ENCODE peak calls at places on chromosomes 16 and 17, in five cellular contexts. K is GM06990; W is CD8-positive, alpha-beta T cell; Q is nephron progenitor cell; L is RWPE1. A is an unnamed sample.

GRCh38 chr17:60579090-60579489 is 20.9 kb upstream of the PPM1D start:
- DNase-seq in K (no peak), W (no peak), Q (no peak), L (no peak), A (no peak)

GRCh38 chr17:75228847-75229246 is 23.4 kb downstream of the NUP85 start:
- DNase-seq in K (no peak), W (no peak), Q (no peak), L (no peak), A (no peak)

GRCh38 chr17:65370669-65371126 is 190.8 kb downstream of the AXIN2 start:
- DNase-seq in K (peak), W (peak), Q (no peak), L (no peak), A (no peak)

GRCh38 chr17:57685499-57686132 is 59.5 kb downstream of the CCDC182 start:
- DNase-seq in K (no peak), W (no peak), Q (no peak), L (no peak), A (no peak)

GRCh38 chr16:23678430-23679273 is at the start of gene PLK1:
- DNase-seq in K (peak), W (peak), Q (peak), L (peak), A (peak)

GRCh38 chr16:21599994-21600773 is 807 bp downstream of the METTL9 start:
- DNase-seq in K (peak), W (no peak), Q (no peak), L (peak), A (peak)

GRCh38 chr16:6483634-6484033 is 849.0 kb upstream of the RBFOX1 start:
- DNase-seq in K (no peak), W (no peak), Q (peak), L (no peak), A (no peak)

GRCh38 chr17:55722742-55723487 is at the start of gene TMEM100:
- DNase-seq in K (no peak), W (no peak), Q (no peak), L (no peak), A (no peak)

GRCh38 chr16:85359147-85359822 is 247.0 kb upstream of the CIBAR2 start:
- DNase-seq in K (no peak), W (no peak), Q (no peak), L (no peak), A (no peak)

GRCh38 chr16:66058181-66058580 is 308.3 kb upstream of the CDH5 start:
- DNase-seq in K (no peak), W (no peak), Q (no peak), L (no peak), A (no peak)

GRCh38 chr17:74241434-74241833 is 28.1 kb downstream of the TTYH2 start:
- DNase-seq in K (no peak), W (no peak), Q (no peak), L (no peak), A (no peak)

GRCh38 chr17:6815775-6816174 is 15.8 kb downstream of the TEKT1 start:
- DNase-seq in K (no peak), W (no peak), Q (no peak), L (no peak), A (no peak)

GRCh38 chr17:9982159-9982558 is 77.1 kb upstream of the RCVRN start:
- DNase-seq in K (no peak), W (no peak), Q (no peak), L (peak), A (no peak)

GRCh38 chr17:59494757-59495368 is 70.5 kb upstream of the DHX40 start:
- DNase-seq in K (no peak), W (no peak), Q (no peak), L (no peak), A (no peak)

GRCh38 chr16:52617591-52617990 is 70.6 kb upstream of the TOX3 start:
- DNase-seq in K (no peak), W (no peak), Q (no peak), L (peak), A (no peak)

GRCh38 chr16:14321542-14321941 is 250.4 kb downstream of the MRTFB start:
- DNase-seq in K (no peak), W (no peak), Q (no peak), L (no peak), A (no peak)

GRCh38 chr16:57470683-57471082 is 8.2 kb downstream of the POLR2C start:
- DNase-seq in K (no peak), W (no peak), Q (no peak), L (no peak), A (no peak)

GRCh38 chr17:45388604-45389325 is 43.9 kb downstream of the ARHGAP27 start:
- DNase-seq in K (no peak), W (no peak), Q (no peak), L (no peak), A (no peak)

DNA sequence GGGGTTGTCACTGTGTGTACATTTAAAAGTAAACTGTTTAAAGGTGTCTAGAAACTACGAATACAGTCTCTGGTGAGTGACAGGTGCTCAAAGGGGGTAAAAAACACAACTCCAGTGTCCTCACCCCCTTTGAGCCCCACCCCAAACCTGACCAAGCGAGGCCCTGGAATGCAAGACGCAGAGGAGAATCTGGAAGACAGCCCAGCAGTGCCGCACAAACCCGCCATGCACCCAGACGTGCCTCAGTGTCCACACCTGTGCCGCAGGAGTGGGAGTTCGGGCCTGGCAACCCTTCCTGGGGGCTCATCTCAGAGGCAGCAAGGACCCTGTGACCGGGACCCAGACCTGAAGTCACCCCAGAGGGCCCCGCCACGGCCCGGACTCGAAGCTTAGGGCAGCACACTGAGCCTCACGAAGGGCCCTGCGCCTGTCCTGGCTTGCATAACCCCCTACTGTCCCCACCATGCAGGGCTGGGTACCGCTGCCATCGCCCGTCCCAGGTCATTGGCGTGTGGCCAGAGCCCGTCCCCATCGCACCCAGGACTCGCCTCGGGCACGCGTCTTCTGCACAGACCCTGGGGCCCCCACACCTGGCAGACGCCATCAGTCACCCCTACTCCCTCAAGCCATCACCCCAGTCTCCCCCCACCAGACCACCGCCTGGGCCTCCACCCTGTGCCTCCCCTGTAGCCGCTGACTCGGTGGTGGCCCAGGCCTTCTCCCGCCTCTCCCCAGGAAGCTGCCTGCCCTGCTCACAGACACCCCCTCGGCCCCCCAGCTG is 33.0 kb upstream of the ZC3H18 start:
- DNase-seq in K (no peak), W (no peak), Q (no peak), L (peak), A (no peak)
- TF ChIP-seq CTCF in K (no peak), W (no peak), Q (no peak), L (peak), A (no peak)

GRCh38 chr17:34198519-34198918 is 56.6 kb upstream of the CCL2 start:
- DNase-seq in K (no peak), W (no peak), Q (no peak), L (no peak), A (no peak)
- TF ChIP-seq CTCF in K (no peak), W (no peak), Q (no peak), L (no peak), A (no peak)

GRCh38 chr17:40714473-40714872 is 10.9 kb upstream of the KRT24 start:
- DNase-seq in K (no peak), W (no peak), Q (no peak), L (no peak), A (no peak)
- TF ChIP-seq CTCF in K (peak), W (no peak), Q (no peak), L (no peak), A (peak)

GRCh38 chr16:63457869-63458268 is 1421.6 kb upstream of the CDH8 start:
- DNase-seq in K (no peak), W (no peak), Q (no peak), L (no peak), A (no peak)

GRCh38 chr16:63458842-63459241 is 1422.6 kb upstream of the CDH8 start:
- DNase-seq in K (no peak), W (no peak), Q (no peak), L (no peak), A (no peak)

DNA sequence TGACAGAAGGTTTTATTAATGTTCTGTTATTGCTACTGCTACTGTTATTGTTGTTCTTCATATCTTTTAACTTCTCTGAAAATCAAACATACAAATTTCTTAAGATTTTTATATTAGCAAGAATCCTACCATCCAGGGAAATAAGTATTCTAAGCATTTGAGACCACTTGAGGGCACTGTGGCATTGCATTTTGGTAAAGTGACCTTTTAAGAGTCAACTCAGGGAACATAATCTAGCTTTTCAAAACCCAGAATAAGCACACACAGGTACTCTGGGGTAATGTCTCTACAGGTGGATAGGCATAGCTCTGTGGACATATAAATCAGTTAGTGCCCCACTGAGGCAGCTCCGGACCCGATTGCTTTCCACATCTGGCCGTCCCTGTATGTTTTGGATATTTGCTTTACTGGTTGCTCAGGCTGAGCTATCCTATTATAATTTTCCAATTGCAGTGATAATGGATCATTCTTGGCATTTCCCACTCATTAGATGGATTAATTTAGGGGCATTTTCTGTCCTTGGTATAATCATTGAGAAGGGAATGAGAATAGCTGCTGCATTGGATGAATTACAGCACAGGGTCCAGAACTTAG is 1425.1 kb upstream of the CDH8 start:
- DNase-seq in K (no peak), W (no peak), Q (peak), L (peak), A (no peak)
- TF ChIP-seq CTCF in K (no peak), W (no peak), Q (peak), L (peak), A (peak)

GRCh38 chr16:87680272-87680644 is 78.0 kb downstream of the JPH3 start:
- DNase-seq in K (no peak), W (no peak), Q (no peak), L (no peak), A (no peak)

GRCh38 chr16:87682852-87683399 is 80.6 kb downstream of the JPH3 start:
- DNase-seq in K (no peak), W (no peak), Q (no peak), L (no peak), A (no peak)

GRCh38 chr16:87679593-87680271 is 77.4 kb downstream of the JPH3 start:
- DNase-seq in K (no peak), W (no peak), Q (no peak), L (no peak), A (no peak)

GRCh38 chr16:87684106-87684677 is 81.6 kb downstream of the KLHDC4 start:
- DNase-seq in K (no peak), W (no peak), Q (no peak), L (no peak), A (no peak)

GRCh38 chr16:87681990-87682570 is 79.8 kb downstream of the JPH3 start:
- DNase-seq in K (no peak), W (no peak), Q (no peak), L (no peak), A (peak)
- TF ChIP-seq CTCF in K (peak), W (no peak), Q (peak), L (no peak), A (peak)

A was measured in GM13977.